ENCODE peak calls at places on chromosomes 3 and 15, in eight cellular contexts. One of them, this sample, is unnamed.

GRCh38 chr3:64268926-64269325 is 43.7 kb upstream of the PRICKLE2 start:
- DNase-seq in IMR-90: no peak
- DNase-seq in upper lobe of right lung: no peak
- DNase-seq in AG09309: no peak
- DNase-seq in spleen: no peak
- DNase-seq in mammary epithelial cell: no peak
- DNase-seq in uterus: no peak
- DNase-seq in GM06990: no peak
- DNase-seq in this sample: no peak

GRCh38 chr3:111210866-111211564 is 139.4 kb downstream of the NECTIN3 start:
- DNase-seq in GM06990: no peak
- DNase-seq in mammary epithelial cell: no peak
- DNase-seq in AG09309: no peak
- DNase-seq in upper lobe of right lung: no peak
- DNase-seq in spleen: no peak
- DNase-seq in uterus: no peak
- DNase-seq in IMR-90: peak
- DNase-seq in this sample: no peak

GRCh38 chr15:36632196-36632595 is 52.8 kb downstream of the CDIN1 start:
- DNase-seq in AG09309: peak
- DNase-seq in GM06990: no peak
- DNase-seq in uterus: no peak
- DNase-seq in spleen: no peak
- DNase-seq in mammary epithelial cell: peak
- DNase-seq in upper lobe of right lung: no peak
- DNase-seq in IMR-90: peak
- DNase-seq in this sample: no peak

GRCh38 chr3:127888564-127889107 is 26.4 kb upstream of the KBTBD12 start:
- DNase-seq in uterus: peak
- DNase-seq in GM06990: no peak
- DNase-seq in upper lobe of right lung: no peak
- DNase-seq in mammary epithelial cell: no peak
- DNase-seq in spleen: no peak
- DNase-seq in AG09309: no peak
- DNase-seq in IMR-90: no peak
- DNase-seq in this sample: no peak

GRCh38 chr15:69160976-69161877 is 792 bp downstream of the GLCE start:
- DNase-seq in spleen: peak
- DNase-seq in AG09309: no peak
- DNase-seq in GM06990: peak
- DNase-seq in uterus: peak
- DNase-seq in mammary epithelial cell: peak
- DNase-seq in IMR-90: peak
- DNase-seq in upper lobe of right lung: peak
- DNase-seq in this sample: no peak

GRCh38 chr3:182702216-182702615 is 91.1 kb upstream of the ATP11B start:
- DNase-seq in AG09309: no peak
- DNase-seq in spleen: no peak
- DNase-seq in uterus: no peak
- DNase-seq in GM06990: no peak
- DNase-seq in IMR-90: no peak
- DNase-seq in upper lobe of right lung: no peak
- DNase-seq in mammary epithelial cell: no peak
- DNase-seq in this sample: no peak

GRCh38 chr15:38854506-38854905 is 289.9 kb upstream of the RASGRP1 start:
- DNase-seq in spleen: no peak
- DNase-seq in mammary epithelial cell: peak
- DNase-seq in GM06990: no peak
- DNase-seq in IMR-90: no peak
- DNase-seq in upper lobe of right lung: no peak
- DNase-seq in uterus: no peak
- DNase-seq in AG09309: peak
- DNase-seq in this sample: no peak

GRCh38 chr3:117665311-117665710 is 955.7 kb downstream of the TUSC7 start:
- DNase-seq in GM06990: no peak
- DNase-seq in mammary epithelial cell: no peak
- DNase-seq in AG09309: no peak
- DNase-seq in spleen: no peak
- DNase-seq in upper lobe of right lung: peak
- DNase-seq in uterus: no peak
- DNase-seq in IMR-90: no peak
- DNase-seq in this sample: no peak

GRCh38 chr3:180072786-180073185 is 36.0 kb upstream of the PEX5L start:
- DNase-seq in spleen: no peak
- DNase-seq in GM06990: no peak
- DNase-seq in mammary epithelial cell: no peak
- DNase-seq in uterus: no peak
- DNase-seq in AG09309: no peak
- DNase-seq in upper lobe of right lung: no peak
- DNase-seq in IMR-90: no peak
- DNase-seq in this sample: no peak

GRCh38 chr3:143443851-143444331 is 324.3 kb downstream of the CHST2 start:
- DNase-seq in AG09309: peak
- DNase-seq in IMR-90: peak
- DNase-seq in uterus: no peak
- DNase-seq in GM06990: no peak
- DNase-seq in mammary epithelial cell: peak
- DNase-seq in upper lobe of right lung: no peak
- DNase-seq in spleen: no peak
- DNase-seq in this sample: peak

GRCh38 chr3:87191641-87192040 is 35.5 kb upstream of the CHMP2B start:
- DNase-seq in upper lobe of right lung: no peak
- DNase-seq in AG09309: no peak
- DNase-seq in GM06990: no peak
- DNase-seq in mammary epithelial cell: no peak
- DNase-seq in uterus: no peak
- DNase-seq in spleen: no peak
- DNase-seq in IMR-90: no peak
- DNase-seq in this sample: no peak

GRCh38 chr3:156516284-156516683 is 38.6 kb downstream of the SSR3 start:
- DNase-seq in upper lobe of right lung: no peak
- DNase-seq in mammary epithelial cell: no peak
- DNase-seq in spleen: no peak
- DNase-seq in uterus: no peak
- DNase-seq in GM06990: no peak
- DNase-seq in IMR-90: no peak
- DNase-seq in AG09309: no peak
- DNase-seq in this sample: no peak

GRCh38 chr3:99351097-99351496 is 287.3 kb upstream of the COL8A1 start:
- DNase-seq in uterus: no peak
- DNase-seq in AG09309: peak
- DNase-seq in spleen: no peak
- DNase-seq in upper lobe of right lung: no peak
- DNase-seq in IMR-90: no peak
- DNase-seq in mammary epithelial cell: no peak
- DNase-seq in GM06990: no peak
- DNase-seq in this sample: no peak

GRCh38 chr3:193400304-193400703 is 21.8 kb upstream of the ATP13A5 start:
- DNase-seq in mammary epithelial cell: no peak
- DNase-seq in AG09309: no peak
- DNase-seq in uterus: no peak
- DNase-seq in upper lobe of right lung: no peak
- DNase-seq in GM06990: no peak
- DNase-seq in spleen: no peak
- DNase-seq in IMR-90: no peak
- DNase-seq in this sample: no peak

GRCh38 chr3:173920386-173920785 is 522.8 kb downstream of the NLGN1 start:
- DNase-seq in AG09309: no peak
- DNase-seq in IMR-90: peak
- DNase-seq in upper lobe of right lung: no peak
- DNase-seq in mammary epithelial cell: no peak
- DNase-seq in GM06990: no peak
- DNase-seq in uterus: no peak
- DNase-seq in spleen: no peak
- DNase-seq in this sample: no peak

DNA sequence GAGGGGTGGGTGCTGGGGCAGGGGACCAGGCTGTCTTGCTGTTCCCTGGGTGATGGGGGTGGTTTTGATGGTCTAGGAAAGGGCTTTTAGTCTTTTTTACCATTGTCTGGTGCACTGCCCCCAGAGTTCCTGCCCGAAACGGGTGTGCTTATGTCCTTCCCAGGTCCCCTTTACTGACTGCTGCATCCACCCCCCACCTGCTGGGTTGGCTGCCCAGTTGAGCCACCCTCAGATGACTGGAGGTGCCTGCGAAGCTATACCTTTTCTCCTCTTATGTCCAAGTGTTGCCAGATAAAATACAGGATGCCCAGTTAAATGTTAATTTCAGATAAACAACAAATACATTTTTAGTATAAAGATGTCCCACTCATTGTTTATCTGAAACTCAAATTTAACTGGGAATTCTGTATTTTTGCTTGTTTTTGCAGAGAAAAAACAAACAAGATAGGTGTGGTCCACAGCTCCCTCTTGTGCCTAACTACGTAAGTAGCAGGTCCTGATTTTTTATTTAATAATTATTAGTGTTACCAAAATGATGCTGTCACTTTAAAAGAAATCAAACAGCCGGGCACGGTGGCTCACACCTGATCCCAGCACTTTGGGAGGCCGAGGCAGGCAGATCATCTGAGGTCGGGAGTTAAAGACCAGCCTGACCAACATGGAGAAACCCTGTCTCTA is 6.1 kb upstream of the RPP14 start:
- DNase-seq in IMR-90: peak
- DNase-seq in AG09309: peak
- DNase-seq in upper lobe of right lung: no peak
- DNase-seq in GM06990: no peak
- DNase-seq in uterus: no peak
- DNase-seq in mammary epithelial cell: peak
- DNase-seq in spleen: no peak
- DNase-seq in this sample: no peak
- TF ChIP-seq CTCF in IMR-90: peak
- TF ChIP-seq CTCF in AG09309: peak
- TF ChIP-seq CTCF in upper lobe of right lung: peak
- TF ChIP-seq CTCF in GM06990: peak
- TF ChIP-seq CTCF in uterus: peak
- TF ChIP-seq CTCF in mammary epithelial cell: peak
- TF ChIP-seq CTCF in spleen: peak
- TF ChIP-seq CTCF in this sample: peak

GRCh38 chr15:90990446-90990845 is 3.9 kb downstream of the PRC1 start:
- DNase-seq in spleen: no peak
- DNase-seq in upper lobe of right lung: no peak
- DNase-seq in AG09309: no peak
- DNase-seq in uterus: no peak
- DNase-seq in mammary epithelial cell: no peak
- DNase-seq in GM06990: no peak
- DNase-seq in IMR-90: no peak
- DNase-seq in this sample: no peak

GRCh38 chr15:90986790-90987507 is 7.4 kb downstream of the PRC1 start:
- DNase-seq in uterus: no peak
- DNase-seq in GM06990: no peak
- DNase-seq in AG09309: no peak
- DNase-seq in IMR-90: no peak
- DNase-seq in mammary epithelial cell: no peak
- DNase-seq in upper lobe of right lung: no peak
- DNase-seq in spleen: no peak
- DNase-seq in this sample: no peak

GRCh38 chr15:90987561-90988141 is 6.7 kb downstream of the PRC1 start:
- DNase-seq in uterus: no peak
- DNase-seq in IMR-90: no peak
- DNase-seq in upper lobe of right lung: no peak
- DNase-seq in spleen: no peak
- DNase-seq in mammary epithelial cell: peak
- DNase-seq in GM06990: no peak
- DNase-seq in AG09309: no peak
- DNase-seq in this sample: no peak

GRCh38 chr15:90989040-90989768 is 5.1 kb downstream of the PRC1 start:
- DNase-seq in uterus: no peak
- DNase-seq in GM06990: peak
- DNase-seq in mammary epithelial cell: no peak
- DNase-seq in upper lobe of right lung: no peak
- DNase-seq in AG09309: no peak
- DNase-seq in IMR-90: no peak
- DNase-seq in spleen: no peak
- DNase-seq in this sample: no peak

DNA sequence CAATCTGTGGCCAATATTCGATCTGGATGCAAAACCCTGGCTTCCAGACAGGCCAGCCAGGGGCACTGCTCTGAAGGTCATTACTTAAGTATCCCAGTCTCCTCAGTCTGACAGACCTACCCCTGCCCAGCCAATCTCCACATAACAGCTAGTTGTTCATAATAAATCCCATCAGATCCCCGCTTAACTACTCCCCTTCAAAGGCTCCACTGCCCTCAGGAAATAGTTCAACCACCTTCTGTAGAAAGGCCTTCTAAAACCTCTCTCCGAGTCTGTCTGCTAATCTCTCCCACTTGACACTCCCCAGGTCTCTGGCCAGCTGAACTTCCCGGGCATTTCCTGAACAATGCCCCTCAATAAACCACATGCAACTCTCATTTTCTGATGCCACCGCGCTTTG is 6.1 kb downstream of the PRC1 start:
- DNase-seq in uterus: no peak
- DNase-seq in AG09309: no peak
- DNase-seq in mammary epithelial cell: no peak
- DNase-seq in spleen: no peak
- DNase-seq in GM06990: no peak
- DNase-seq in IMR-90: no peak
- DNase-seq in upper lobe of right lung: no peak
- DNase-seq in this sample: no peak
- H3K4me3 ChIP-seq in uterus: no peak
- H3K4me3 ChIP-seq in AG09309: no peak
- H3K4me3 ChIP-seq in mammary epithelial cell: no peak
- H3K4me3 ChIP-seq in spleen: no peak
- H3K4me3 ChIP-seq in GM06990: peak
- H3K4me3 ChIP-seq in IMR-90: no peak
- H3K4me3 ChIP-seq in upper lobe of right lung: no peak
- H3K4me3 ChIP-seq in this sample: no peak

GRCh38 chr3:67637255-67637900 is 17.0 kb downstream of the SUCLG2 start:
- DNase-seq in AG09309: no peak
- DNase-seq in spleen: no peak
- DNase-seq in GM06990: no peak
- DNase-seq in upper lobe of right lung: no peak
- DNase-seq in mammary epithelial cell: no peak
- DNase-seq in uterus: no peak
- DNase-seq in IMR-90: no peak
- DNase-seq in this sample: no peak
- TF ChIP-seq CTCF in AG09309: no peak
- TF ChIP-seq CTCF in spleen: no peak
- TF ChIP-seq CTCF in GM06990: no peak
- TF ChIP-seq CTCF in upper lobe of right lung: no peak
- TF ChIP-seq CTCF in mammary epithelial cell: no peak
- TF ChIP-seq CTCF in uterus: no peak
- TF ChIP-seq CTCF in IMR-90: no peak
- TF ChIP-seq CTCF in this sample: no peak

DNA sequence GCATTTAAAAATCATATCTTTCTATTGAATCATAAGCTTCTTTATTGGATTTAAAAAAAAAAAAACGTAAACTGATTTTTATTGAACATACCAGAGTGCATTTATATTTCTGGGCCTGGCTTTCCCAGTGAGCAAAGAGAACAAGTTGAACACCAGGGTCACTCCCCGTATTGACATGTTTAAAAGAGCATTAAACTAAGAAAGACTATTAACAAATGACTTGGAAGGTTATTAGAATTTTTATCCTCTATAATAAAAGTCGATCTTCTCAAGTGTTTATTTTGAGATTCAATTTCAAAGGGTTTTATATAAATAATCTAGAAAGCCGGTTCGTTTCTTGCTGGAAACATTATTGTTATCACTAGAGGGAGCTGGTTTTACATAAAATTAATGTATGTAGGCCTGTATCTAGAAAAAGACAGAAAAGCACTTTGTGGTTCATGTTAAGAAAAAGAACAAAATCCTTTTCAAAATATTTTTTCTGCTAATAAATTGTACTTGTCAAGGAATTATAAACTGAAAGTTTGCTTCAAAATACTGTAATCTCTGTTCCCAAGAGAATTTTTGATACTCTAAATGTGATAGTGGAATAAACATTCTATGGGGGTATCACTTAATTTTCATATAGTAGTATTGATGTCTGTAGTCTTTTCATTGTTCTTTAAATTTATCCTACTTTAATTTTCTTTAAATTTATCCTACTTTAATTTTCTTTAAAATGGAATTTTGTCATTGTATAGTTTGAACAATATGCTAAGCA is 321.8 kb upstream of the MME start:
- DNase-seq in uterus: no peak
- DNase-seq in AG09309: peak
- DNase-seq in upper lobe of right lung: no peak
- DNase-seq in spleen: no peak
- DNase-seq in GM06990: no peak
- DNase-seq in IMR-90: peak
- DNase-seq in mammary epithelial cell: peak
- DNase-seq in this sample: no peak
- H3K4me3 ChIP-seq in uterus: no peak
- H3K4me3 ChIP-seq in AG09309: no peak
- H3K4me3 ChIP-seq in upper lobe of right lung: no peak
- H3K4me3 ChIP-seq in spleen: no peak
- H3K4me3 ChIP-seq in GM06990: no peak
- H3K4me3 ChIP-seq in IMR-90: no peak
- H3K4me3 ChIP-seq in mammary epithelial cell: no peak
- H3K4me3 ChIP-seq in this sample: no peak